ENCODE peak calls at places on chromosomes 2 and 18, in ten cellular contexts. One of them, this sample, is unnamed.

GRCh38 chr2:135546432-135546831 is 15.1 kb downstream of the R3HDM1 start:
- DNase-seq in fibroblast of villous mesenchyme: no peak
- DNase-seq in neural crest cell: no peak
- DNase-seq in epithelial cell of proximal tubule: no peak
- DNase-seq in lower lobe of right lung: no peak
- DNase-seq in fibroblast of the aortic adventitia: no peak
- DNase-seq in endothelial cell: no peak
- DNase-seq in CD8-positive, alpha-beta T cell: no peak
- DNase-seq in adrenal gland: no peak
- DNase-seq in breast epithelium: no peak
- DNase-seq in this sample: no peak

GRCh38 chr2:202005272-202005887 is 28.3 kb upstream of the FZD7 start:
- DNase-seq in adrenal gland: no peak
- DNase-seq in lower lobe of right lung: no peak
- DNase-seq in endothelial cell: no peak
- DNase-seq in breast epithelium: no peak
- DNase-seq in neural crest cell: no peak
- DNase-seq in fibroblast of the aortic adventitia: no peak
- DNase-seq in epithelial cell of proximal tubule: no peak
- DNase-seq in CD8-positive, alpha-beta T cell: no peak
- DNase-seq in fibroblast of villous mesenchyme: no peak
- DNase-seq in this sample: no peak

GRCh38 chr2:202051499-202052161 is 18.0 kb downstream of the FZD7 start:
- DNase-seq in fibroblast of villous mesenchyme: no peak
- DNase-seq in fibroblast of the aortic adventitia: peak
- DNase-seq in lower lobe of right lung: no peak
- DNase-seq in epithelial cell of proximal tubule: no peak
- DNase-seq in adrenal gland: no peak
- DNase-seq in neural crest cell: no peak
- DNase-seq in breast epithelium: no peak
- DNase-seq in CD8-positive, alpha-beta T cell: no peak
- DNase-seq in endothelial cell: no peak
- DNase-seq in this sample: no peak

GRCh38 chr2:15728247-15728721 is 136.6 kb downstream of the DDX1 start:
- DNase-seq in adrenal gland: no peak
- DNase-seq in fibroblast of the aortic adventitia: no peak
- DNase-seq in CD8-positive, alpha-beta T cell: no peak
- DNase-seq in breast epithelium: no peak
- DNase-seq in neural crest cell: no peak
- DNase-seq in lower lobe of right lung: no peak
- DNase-seq in epithelial cell of proximal tubule: no peak
- DNase-seq in endothelial cell: no peak
- DNase-seq in fibroblast of villous mesenchyme: no peak
- DNase-seq in this sample: no peak

GRCh38 chr18:75252136-75252535 is 41.5 kb downstream of the TSHZ1 start:
- DNase-seq in epithelial cell of proximal tubule: no peak
- DNase-seq in neural crest cell: no peak
- DNase-seq in adrenal gland: no peak
- DNase-seq in breast epithelium: no peak
- DNase-seq in fibroblast of villous mesenchyme: no peak
- DNase-seq in lower lobe of right lung: no peak
- DNase-seq in fibroblast of the aortic adventitia: peak
- DNase-seq in endothelial cell: no peak
- DNase-seq in CD8-positive, alpha-beta T cell: no peak
- DNase-seq in this sample: no peak

GRCh38 chr2:43534569-43534968 is 61.3 kb downstream of the THADA start:
- DNase-seq in epithelial cell of proximal tubule: no peak
- DNase-seq in CD8-positive, alpha-beta T cell: no peak
- DNase-seq in fibroblast of the aortic adventitia: no peak
- DNase-seq in adrenal gland: no peak
- DNase-seq in breast epithelium: no peak
- DNase-seq in endothelial cell: no peak
- DNase-seq in neural crest cell: no peak
- DNase-seq in fibroblast of villous mesenchyme: no peak
- DNase-seq in lower lobe of right lung: no peak
- DNase-seq in this sample: no peak

GRCh38 chr2:170716851-170717598 is 1.9 kb downstream of the SP5 start:
- DNase-seq in lower lobe of right lung: peak
- DNase-seq in adrenal gland: no peak
- DNase-seq in endothelial cell: peak
- DNase-seq in CD8-positive, alpha-beta T cell: peak
- DNase-seq in neural crest cell: peak
- DNase-seq in fibroblast of villous mesenchyme: peak
- DNase-seq in breast epithelium: no peak
- DNase-seq in fibroblast of the aortic adventitia: no peak
- DNase-seq in epithelial cell of proximal tubule: no peak
- DNase-seq in this sample: no peak

GRCh38 chr2:232476791-232477190 is 10.8 kb downstream of the ECEL1 start:
- DNase-seq in fibroblast of the aortic adventitia: no peak
- DNase-seq in neural crest cell: no peak
- DNase-seq in endothelial cell: no peak
- DNase-seq in breast epithelium: no peak
- DNase-seq in adrenal gland: no peak
- DNase-seq in fibroblast of villous mesenchyme: no peak
- DNase-seq in lower lobe of right lung: peak
- DNase-seq in epithelial cell of proximal tubule: no peak
- DNase-seq in CD8-positive, alpha-beta T cell: no peak
- DNase-seq in this sample: no peak

GRCh38 chr18:48019557-48019956 is 89.1 kb upstream of the SMAD2 start:
- DNase-seq in CD8-positive, alpha-beta T cell: no peak
- DNase-seq in neural crest cell: no peak
- DNase-seq in endothelial cell: no peak
- DNase-seq in fibroblast of the aortic adventitia: no peak
- DNase-seq in breast epithelium: no peak
- DNase-seq in fibroblast of villous mesenchyme: no peak
- DNase-seq in adrenal gland: no peak
- DNase-seq in epithelial cell of proximal tubule: no peak
- DNase-seq in lower lobe of right lung: no peak
- DNase-seq in this sample: no peak

GRCh38 chr2:127392133-127392827 is 4.5 kb upstream of the MAP3K2 start:
- DNase-seq in epithelial cell of proximal tubule: no peak
- DNase-seq in CD8-positive, alpha-beta T cell: no peak
- DNase-seq in adrenal gland: no peak
- DNase-seq in fibroblast of villous mesenchyme: no peak
- DNase-seq in lower lobe of right lung: no peak
- DNase-seq in endothelial cell: no peak
- DNase-seq in fibroblast of the aortic adventitia: peak
- DNase-seq in breast epithelium: no peak
- DNase-seq in neural crest cell: no peak
- DNase-seq in this sample: no peak

GRCh38 chr2:175147196-175147595 is 20.8 kb downstream of the ATF2 start:
- DNase-seq in fibroblast of the aortic adventitia: peak
- DNase-seq in fibroblast of villous mesenchyme: no peak
- DNase-seq in endothelial cell: no peak
- DNase-seq in lower lobe of right lung: no peak
- DNase-seq in neural crest cell: no peak
- DNase-seq in adrenal gland: no peak
- DNase-seq in epithelial cell of proximal tubule: no peak
- DNase-seq in breast epithelium: no peak
- DNase-seq in CD8-positive, alpha-beta T cell: no peak
- DNase-seq in this sample: no peak

GRCh38 chr2:153165021-153165420 is 313.5 kb downstream of the RPRM start:
- DNase-seq in endothelial cell: no peak
- DNase-seq in lower lobe of right lung: no peak
- DNase-seq in adrenal gland: no peak
- DNase-seq in neural crest cell: no peak
- DNase-seq in breast epithelium: no peak
- DNase-seq in epithelial cell of proximal tubule: no peak
- DNase-seq in CD8-positive, alpha-beta T cell: no peak
- DNase-seq in fibroblast of villous mesenchyme: no peak
- DNase-seq in fibroblast of the aortic adventitia: no peak
- DNase-seq in this sample: no peak

GRCh38 chr2:153163055-153163454 is 315.5 kb downstream of the RPRM start:
- DNase-seq in lower lobe of right lung: no peak
- DNase-seq in CD8-positive, alpha-beta T cell: peak
- DNase-seq in fibroblast of villous mesenchyme: peak
- DNase-seq in breast epithelium: no peak
- DNase-seq in endothelial cell: peak
- DNase-seq in neural crest cell: peak
- DNase-seq in fibroblast of the aortic adventitia: no peak
- DNase-seq in epithelial cell of proximal tubule: no peak
- DNase-seq in adrenal gland: no peak
- DNase-seq in this sample: no peak
- TF ChIP-seq CTCF in lower lobe of right lung: peak
- TF ChIP-seq CTCF in CD8-positive, alpha-beta T cell: peak
- TF ChIP-seq CTCF in fibroblast of villous mesenchyme: peak
- TF ChIP-seq CTCF in breast epithelium: peak
- TF ChIP-seq CTCF in endothelial cell: peak
- TF ChIP-seq CTCF in neural crest cell: peak
- TF ChIP-seq CTCF in fibroblast of the aortic adventitia: no peak
- TF ChIP-seq CTCF in epithelial cell of proximal tubule: peak
- TF ChIP-seq CTCF in adrenal gland: peak
- TF ChIP-seq CTCF in this sample: peak

GRCh38 chr2:33441235-33441810 is 35.1 kb upstream of the RASGRP3 start:
- DNase-seq in fibroblast of the aortic adventitia: peak
- DNase-seq in adrenal gland: peak
- DNase-seq in lower lobe of right lung: no peak
- DNase-seq in neural crest cell: peak
- DNase-seq in CD8-positive, alpha-beta T cell: peak
- DNase-seq in epithelial cell of proximal tubule: no peak
- DNase-seq in fibroblast of villous mesenchyme: peak
- DNase-seq in breast epithelium: no peak
- DNase-seq in endothelial cell: peak
- DNase-seq in this sample: peak
- TF ChIP-seq CTCF in fibroblast of the aortic adventitia: peak
- TF ChIP-seq CTCF in adrenal gland: peak
- TF ChIP-seq CTCF in lower lobe of right lung: peak
- TF ChIP-seq CTCF in neural crest cell: peak
- TF ChIP-seq CTCF in CD8-positive, alpha-beta T cell: no peak
- TF ChIP-seq CTCF in epithelial cell of proximal tubule: peak
- TF ChIP-seq CTCF in fibroblast of villous mesenchyme: peak
- TF ChIP-seq CTCF in breast epithelium: peak
- TF ChIP-seq CTCF in endothelial cell: peak
- TF ChIP-seq CTCF in this sample: peak

DNA sequence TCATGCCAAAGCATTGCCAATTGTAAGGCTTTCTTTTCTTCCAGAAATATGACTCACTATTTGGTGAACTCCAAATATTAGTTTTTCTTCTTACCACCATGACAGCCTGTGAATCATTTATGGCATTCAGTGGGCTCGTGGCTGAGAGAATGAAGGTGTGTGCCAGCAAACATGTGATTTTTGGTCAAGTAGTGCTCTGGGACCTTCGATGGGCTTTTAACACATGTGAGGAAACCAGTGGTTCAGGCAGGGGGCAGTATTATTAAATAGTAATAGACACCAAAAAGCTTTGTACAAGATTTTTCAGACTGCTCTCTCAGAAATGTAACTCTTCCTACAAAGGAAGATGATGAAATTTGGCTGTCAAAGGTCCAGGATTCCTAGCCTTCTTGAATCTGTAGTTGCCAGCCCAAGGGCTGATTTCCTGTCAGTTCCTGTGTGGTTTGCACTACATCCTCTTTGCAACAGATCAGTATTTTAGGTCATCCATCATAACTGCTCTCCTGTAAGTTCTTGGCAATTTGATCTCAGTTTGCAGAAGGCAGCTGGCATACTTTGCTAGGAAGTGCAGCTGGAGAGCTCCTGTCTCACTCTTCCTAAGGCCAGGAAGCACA is 64.3 kb downstream of the BABAM2 start:
- DNase-seq in endothelial cell: peak
- DNase-seq in neural crest cell: no peak
- DNase-seq in adrenal gland: peak
- DNase-seq in fibroblast of villous mesenchyme: peak
- DNase-seq in breast epithelium: no peak
- DNase-seq in epithelial cell of proximal tubule: peak
- DNase-seq in fibroblast of the aortic adventitia: peak
- DNase-seq in lower lobe of right lung: no peak
- DNase-seq in CD8-positive, alpha-beta T cell: peak
- DNase-seq in this sample: peak
- TF ChIP-seq CTCF in endothelial cell: no peak
- TF ChIP-seq CTCF in neural crest cell: no peak
- TF ChIP-seq CTCF in adrenal gland: peak
- TF ChIP-seq CTCF in fibroblast of villous mesenchyme: peak
- TF ChIP-seq CTCF in breast epithelium: peak
- TF ChIP-seq CTCF in epithelial cell of proximal tubule: peak
- TF ChIP-seq CTCF in fibroblast of the aortic adventitia: peak
- TF ChIP-seq CTCF in lower lobe of right lung: peak
- TF ChIP-seq CTCF in CD8-positive, alpha-beta T cell: no peak
- TF ChIP-seq CTCF in this sample: peak

GRCh38 chr2:85418132-85419008 is at the start of gene SH2D6:
- DNase-seq in CD8-positive, alpha-beta T cell: peak
- DNase-seq in fibroblast of villous mesenchyme: peak
- DNase-seq in neural crest cell: peak
- DNase-seq in epithelial cell of proximal tubule: no peak
- DNase-seq in breast epithelium: peak
- DNase-seq in fibroblast of the aortic adventitia: peak
- DNase-seq in adrenal gland: peak
- DNase-seq in endothelial cell: peak
- DNase-seq in lower lobe of right lung: peak
- DNase-seq in this sample: peak
- TF ChIP-seq CTCF in CD8-positive, alpha-beta T cell: no peak
- TF ChIP-seq CTCF in fibroblast of villous mesenchyme: no peak
- TF ChIP-seq CTCF in neural crest cell: no peak
- TF ChIP-seq CTCF in epithelial cell of proximal tubule: no peak
- TF ChIP-seq CTCF in breast epithelium: no peak
- TF ChIP-seq CTCF in fibroblast of the aortic adventitia: no peak
- TF ChIP-seq CTCF in adrenal gland: no peak
- TF ChIP-seq CTCF in endothelial cell: no peak
- TF ChIP-seq CTCF in lower lobe of right lung: no peak
- TF ChIP-seq CTCF in this sample: no peak

DNA sequence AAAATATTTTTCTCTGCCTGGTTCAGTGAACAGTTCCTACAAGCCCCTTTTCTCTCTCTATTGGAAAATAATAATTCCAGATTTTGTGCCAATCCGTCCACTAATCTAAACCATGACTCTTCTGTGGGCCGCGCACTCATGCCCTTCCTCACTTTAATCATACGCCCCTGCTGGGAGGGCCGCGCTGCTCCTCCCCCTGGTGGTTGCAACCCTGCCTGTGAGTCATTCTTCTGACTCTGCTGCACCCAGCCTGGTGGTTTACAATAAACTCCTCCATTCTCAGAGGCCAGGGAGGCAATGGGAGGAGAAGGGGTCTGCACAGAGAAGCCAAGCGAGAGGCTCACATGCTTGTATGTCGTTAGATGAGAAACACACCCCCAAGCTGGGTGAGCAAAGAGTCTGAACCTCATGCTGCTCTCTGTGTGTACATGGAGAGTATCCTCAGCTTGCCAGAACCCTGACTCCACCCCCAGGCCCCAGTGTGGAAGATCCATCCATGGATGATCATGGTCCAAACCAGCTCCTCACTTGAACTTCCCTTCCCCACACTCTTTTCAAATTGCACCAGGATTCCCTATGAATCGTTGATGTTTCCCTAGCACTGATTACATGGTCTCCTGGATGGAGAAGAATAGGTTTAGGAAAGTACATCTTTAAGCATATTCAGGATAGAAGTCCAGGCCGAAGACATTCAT is 228.9 kb downstream of the ANKRD30B start:
- DNase-seq in neural crest cell: no peak
- DNase-seq in adrenal gland: no peak
- DNase-seq in epithelial cell of proximal tubule: no peak
- DNase-seq in breast epithelium: no peak
- DNase-seq in CD8-positive, alpha-beta T cell: no peak
- DNase-seq in fibroblast of the aortic adventitia: peak
- DNase-seq in lower lobe of right lung: no peak
- DNase-seq in endothelial cell: no peak
- DNase-seq in fibroblast of villous mesenchyme: no peak
- DNase-seq in this sample: no peak
- TF ChIP-seq CTCF in neural crest cell: no peak
- TF ChIP-seq CTCF in adrenal gland: no peak
- TF ChIP-seq CTCF in epithelial cell of proximal tubule: peak
- TF ChIP-seq CTCF in breast epithelium: no peak
- TF ChIP-seq CTCF in CD8-positive, alpha-beta T cell: no peak
- TF ChIP-seq CTCF in fibroblast of the aortic adventitia: peak
- TF ChIP-seq CTCF in lower lobe of right lung: no peak
- TF ChIP-seq CTCF in endothelial cell: no peak
- TF ChIP-seq CTCF in fibroblast of villous mesenchyme: no peak
- TF ChIP-seq CTCF in this sample: no peak

This sample was measured in HFFc6.